ENCODE peak calls at places on chromosomes 7 and 10, in five cellular contexts. C is nephron progenitor cell, H is AG10803, D is psoas muscle, O is CD14-positive monocyte. U is an unnamed sample.

GRCh38 chr10:69352569-69353264 is 64.0 kb downstream of the TACR2 start:
- DNase-seq in C (no peak), H (peak), D (no peak), O (no peak), U (no peak)

GRCh38 chr10:71580415-71580814 is 139.2 kb downstream of the C10orf105 start:
- DNase-seq in C (no peak), H (no peak), D (no peak), O (no peak), U (no peak)

GRCh38 chr10:12638103-12638502 is 288.8 kb downstream of the CAMK1D start:
- DNase-seq in C (no peak), H (peak), D (no peak), O (no peak), U (no peak)

GRCh38 chr7:95250591-95250990 is 73.7 kb downstream of the PON1 start:
- DNase-seq in C (no peak), H (no peak), D (no peak), O (no peak), U (no peak)

GRCh38 chr7:39845011-39845410 is 105.0 kb upstream of the CDK13 start:
- DNase-seq in C (no peak), H (peak), D (no peak), O (no peak), U (no peak)

GRCh38 chr7:103573479-103574058 is 127.6 kb upstream of the SLC26A5 start:
- DNase-seq in C (no peak), H (peak), D (no peak), O (no peak), U (peak)

GRCh38 chr7:108196004-108196403 is 65.8 kb upstream of the LAMB4 start:
- DNase-seq in C (no peak), H (no peak), D (no peak), O (no peak), U (no peak)

GRCh38 chr10:110744767-110745166 is 100.6 kb downstream of the RBM20 start:
- DNase-seq in C (no peak), H (no peak), D (no peak), O (peak), U (no peak)

GRCh38 chr7:139697031-139697430 is 80.8 kb downstream of the HIPK2 start:
- DNase-seq in C (no peak), H (no peak), D (no peak), O (no peak), U (no peak)

GRCh38 chr7:74216361-74216761 is 6.6 kb downstream of the LAT2 start:
- DNase-seq in C (no peak), H (no peak), D (no peak), O (no peak), U (no peak)

GRCh38 chr7:48548667-48549066 is 375.7 kb upstream of the CDC14C start:
- DNase-seq in C (no peak), H (no peak), D (no peak), O (no peak), U (no peak)

GRCh38 chr7:6016653-6016966 is 7.5 kb downstream of the AIMP2 start:
- DNase-seq in C (no peak), H (no peak), D (peak), O (no peak), U (no peak)

GRCh38 chr7:3399858-3400257 is 98.8 kb downstream of the SDK1 start:
- DNase-seq in C (peak), H (no peak), D (no peak), O (no peak), U (no peak)

GRCh38 chr7:92461027-92462003 is 14.0 kb downstream of the GATAD1 start:
- DNase-seq in C (peak), H (peak), D (no peak), O (no peak), U (peak)

GRCh38 chr7:28732037-28732869 is 225.9 kb downstream of the TRIL start:
- DNase-seq in C (peak), H (peak), D (no peak), O (no peak), U (no peak)

GRCh38 chr10:117970962-117971361 is 75.8 kb downstream of the RAB11FIP2 start:
- DNase-seq in C (no peak), H (no peak), D (no peak), O (no peak), U (no peak)

GRCh38 chr10:3835770-3836169 is 50.8 kb upstream of the KLF6 start:
- DNase-seq in C (no peak), H (no peak), D (no peak), O (no peak), U (no peak)

GRCh38 chr10:7942859-7943258 is 111.6 kb upstream of the GATA3 start:
- DNase-seq in C (no peak), H (no peak), D (no peak), O (no peak), U (no peak)

GRCh38 chr7:131899271-131900030 is 343.0 kb upstream of the PODXL start:
- DNase-seq in C (no peak), H (no peak), D (no peak), O (no peak), U (no peak)

GRCh38 chr10:28036587-28036986 is 37.7 kb upstream of the ODAD2 start:
- DNase-seq in C (no peak), H (peak), D (no peak), O (no peak), U (no peak)

GRCh38 chr10:117886766-117887165 is 160.0 kb downstream of the RAB11FIP2 start:
- DNase-seq in C (no peak), H (no peak), D (no peak), O (no peak), U (no peak)

GRCh38 chr10:46528171-46528671 is 28.2 kb downstream of the GPRIN2 start:
- DNase-seq in C (no peak), H (no peak), D (peak), O (peak), U (no peak)

GRCh38 chr7:48087349-48087748 is 1.7 kb upstream of the UPP1 start:
- DNase-seq in C (no peak), H (peak), D (no peak), O (peak), U (no peak)

GRCh38 chr10:88158506-88159123 is 295.2 kb downstream of the PTEN start:
- DNase-seq in C (no peak), H (peak), D (no peak), O (no peak), U (no peak)

GRCh38 chr10:89525556-89525955 is 9.8 kb downstream of the SLC16A12 start:
- DNase-seq in C (no peak), H (no peak), D (no peak), O (no peak), U (no peak)

GRCh38 chr7:18927134-18927533 is 190.3 kb downstream of the TWIST1 start:
- DNase-seq in C (no peak), H (peak), D (no peak), O (no peak), U (no peak)

GRCh38 chr7:73303546-73303945 is 5.1 kb downstream of the NSUN5 start:
- DNase-seq in C (no peak), H (no peak), D (no peak), O (no peak), U (no peak)

GRCh38 chr10:124657806-124658205 is 86.4 kb downstream of the FAM53B start:
- DNase-seq in C (no peak), H (peak), D (no peak), O (no peak), U (no peak)

GRCh38 chr10:84329094-84329611 is 764 bp downstream of the CCSER2 start:
- DNase-seq in C (peak), H (peak), D (no peak), O (no peak), U (peak)

GRCh38 chr10:21517134-21517982 is 8.1 kb downstream of the SKIDA1 start:
- DNase-seq in C (peak), H (peak), D (peak), O (no peak), U (no peak)

GRCh38 chr10:7520496-7521485 is 110.0 kb upstream of the SFMBT2 start:
- DNase-seq in C (peak), H (no peak), D (no peak), O (no peak), U (peak)

GRCh38 chr10:30970760-30971460 is 60.8 kb downstream of the ZNF438 start:
- DNase-seq in C (no peak), H (peak), D (peak), O (no peak), U (no peak)

GRCh38 chr10:3702569-3702968 is 82.4 kb downstream of the KLF6 start:
- DNase-seq in C (no peak), H (no peak), D (no peak), O (no peak), U (no peak)

GRCh38 chr7:105805619-105806018 is 70.8 kb downstream of the ATXN7L1 start:
- DNase-seq in C (peak), H (no peak), D (no peak), O (no peak), U (no peak)
- TF ChIP-seq CTCF in C (no peak), H (no peak), D (no peak), O (no peak), U (no peak)

GRCh38 chr7:1555046-1555812 is 776 bp downstream of the TMEM184A start:
- DNase-seq in C (peak), H (peak), D (peak), O (no peak), U (no peak)
- TF ChIP-seq CTCF in C (no peak), H (no peak), D (no peak), O (no peak), U (no peak)

DNA sequence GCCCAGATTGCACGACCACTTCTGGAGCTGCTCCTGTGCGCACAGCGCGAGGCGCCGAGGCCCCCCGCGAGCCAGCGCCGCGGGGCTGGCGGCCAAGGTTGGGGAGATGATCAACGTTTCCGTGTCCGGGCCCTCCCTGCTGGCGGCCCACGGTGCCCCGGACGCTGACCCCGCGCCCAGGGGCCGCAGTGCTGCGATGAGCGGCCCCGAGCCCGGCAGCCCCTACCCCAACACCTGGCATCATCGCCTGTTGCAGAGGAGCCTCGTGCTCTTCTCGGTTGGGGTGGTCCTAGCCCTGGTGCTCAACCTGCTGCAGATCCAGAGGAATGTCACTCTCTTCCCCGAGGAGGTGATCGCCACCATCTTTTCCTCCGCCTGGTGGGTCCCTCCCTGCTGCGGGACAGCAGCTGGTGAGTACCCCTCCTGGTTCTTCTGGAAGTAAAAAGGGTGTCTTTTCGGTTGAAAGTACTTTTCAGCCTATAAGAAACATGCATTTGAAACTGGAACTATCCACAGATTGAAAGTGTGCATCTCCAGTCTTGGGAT is 683 bp downstream of the INSIG1 start:
- DNase-seq in C (peak), H (peak), D (peak), O (no peak), U (no peak)
- TF ChIP-seq CTCF in C (no peak), H (no peak), D (no peak), O (no peak), U (no peak)

GRCh38 chr7:27129729-27130539 is 623 bp downstream of the HOXA4 start:
- DNase-seq in C (peak), H (peak), D (peak), O (no peak), U (no peak)
- TF ChIP-seq CTCF in C (no peak), H (no peak), D (peak), O (no peak), U (no peak)